ENCODE peak calls at places on chromosomes 16 and 17, in eight cellular contexts. N, T, P, K, R, A, V and D are unnamed samples.

GRCh38 chr16:85461814-85462404 is 151.2 kb upstream of the GSE1 start:
- DNase-seq in P (peak; percentile 27), T (no peak), R (no peak), A (peak; percentile 49), N (peak; percentile 88), K (no peak), V (no peak), D (no peak)

GRCh38 chr17:10716218-10716617 is 13.6 kb downstream of the TMEM220 start:
- DNase-seq in A (no peak), V (no peak), N (no peak), T (no peak), R (no peak), P (no peak), K (no peak), D (no peak)

GRCh38 chr17:29573871-29574731 is 5.6 kb downstream of the TP53I13 start:
- DNase-seq in K (no peak), V (no peak), P (no peak), N (no peak), A (no peak), R (no peak), T (peak; percentile 67), D (no peak)

GRCh38 chr17:79840204-79840988 is 1.2 kb upstream of the CBX4 start:
- DNase-seq in P (peak; percentile 58), R (no peak), T (peak; percentile 88), N (peak; percentile 67), K (no peak), A (peak; percentile 75), V (no peak), D (no peak)

GRCh38 chr17:1033503-1033902 is 36.6 kb downstream of the TIMM22 start:
- DNase-seq in R (no peak), P (no peak), V (no peak), N (no peak), T (no peak), K (no peak), A (no peak), D (no peak)

GRCh38 chr17:49695698-49696232 is 12.0 kb downstream of the SLC35B1 start:
- DNase-seq in K (no peak), T (no peak), P (no peak), N (no peak), R (no peak), A (no peak), V (no peak), D (no peak)

GRCh38 chr16:72198021-72198420 is 26.1 kb upstream of the PMFBP1 start:
- DNase-seq in K (no peak), V (no peak), P (peak; percentile 93), N (peak; percentile 79), T (no peak), A (peak; percentile 78), R (peak; percentile 67), D (no peak)

GRCh38 chr17:44972953-44973352 is 4.8 kb upstream of the C1QL1 start:
- DNase-seq in N (no peak), R (no peak), K (no peak), A (no peak), V (no peak), T (no peak), P (peak; percentile 56), D (no peak)

GRCh38 chr17:18850679-18851078 is 7.3 kb upstream of the PRPSAP2 start:
- DNase-seq in K (no peak), T (no peak), V (no peak), R (no peak), P (no peak), N (no peak), A (no peak), D (no peak)

GRCh38 chr16:87367556-87367955 is 16.0 kb downstream of the FBXO31 start:
- DNase-seq in V (no peak), P (no peak), R (no peak), K (no peak), A (no peak), N (no peak), T (no peak), D (no peak)

GRCh38 chr17:12041316-12041715 is 20.6 kb downstream of the MAP2K4 start:
- DNase-seq in K (no peak), V (no peak), R (peak; percentile 46), T (no peak), A (peak; percentile 64), P (peak; percentile 86), N (no peak), D (peak; percentile 29)

GRCh38 chr16:6132121-6132520 is 1034.5 kb upstream of the EEF2KMT start:
- DNase-seq in T (no peak), V (no peak), A (no peak), P (no peak), K (no peak), N (no peak), R (no peak), D (no peak)

GRCh38 chr16:75341934-75342811 is 90.7 kb upstream of the BCAR1 start:
- DNase-seq in R (no peak), P (peak; percentile 84), V (no peak), N (no peak), K (no peak), T (no peak), A (peak; percentile 65), D (peak; percentile 51)

GRCh38 chr16:84959045-84959576 is 52.2 kb downstream of the ZDHHC7 start:
- DNase-seq in V (no peak), T (no peak), A (no peak), K (no peak), N (no peak), R (no peak), P (no peak), D (no peak)

GRCh38 chr17:55833311-55833710 is 82.5 kb downstream of the PCTP start:
- DNase-seq in R (no peak), A (no peak), T (no peak), V (no peak), K (no peak), P (no peak), N (no peak), D (no peak)

GRCh38 chr17:76714822-76715461 is 4.2 kb upstream of the MXRA7 start:
- DNase-seq in P (peak; percentile 72), N (peak; percentile 15), R (no peak), K (peak; percentile 53), V (no peak), A (peak; percentile 75), T (peak; percentile 82), D (no peak)

GRCh38 chr17:63191610-63192009 is 225.6 kb downstream of the TANC2 start:
- DNase-seq in K (no peak), T (no peak), V (no peak), P (no peak), N (no peak), R (no peak), A (no peak), D (no peak)

GRCh38 chr16:1432388-1433262 is 1.7 kb downstream of the PERCC1 start:
- DNase-seq in R (no peak), A (no peak), N (no peak), T (no peak), K (no peak), P (no peak), V (no peak), D (no peak)

GRCh38 chr16:51003850-51004566 is 147.1 kb downstream of the SALL1 start:
- DNase-seq in T (no peak), R (no peak), P (no peak), K (no peak), V (no peak), A (no peak), N (no peak), D (no peak)

GRCh38 chr17:75238684-75239191 is 22.7 kb downstream of the GGA3 start:
- DNase-seq in P (peak; percentile 73), V (no peak), R (no peak), N (peak; percentile 28), A (peak; percentile 59), T (no peak), K (peak; percentile 42), D (peak; percentile 61)

GRCh38 chr17:57606111-57606875 is 138.8 kb downstream of the CCDC182 start:
- DNase-seq in A (no peak), K (no peak), T (no peak), V (no peak), N (peak; percentile 57), R (no peak), P (no peak), D (no peak)

GRCh38 chr16:49158029-49158642 is 123.5 kb downstream of the CBLN1 start:
- DNase-seq in K (no peak), V (no peak), R (no peak), P (peak; percentile 25), N (no peak), A (peak; percentile 6), T (no peak), D (no peak)

GRCh38 chr16:73048292-73049050 is 543 bp upstream of the ZFHX3 start:
- DNase-seq in N (peak; percentile 66), P (peak; percentile 56), V (no peak), T (peak; percentile 87), R (no peak), A (peak; percentile 41), K (no peak), D (no peak)

GRCh38 chr17:13306310-13306962 is 288.6 kb upstream of the ELAC2 start:
- DNase-seq in V (no peak), K (no peak), N (no peak), P (peak; percentile 93), A (peak; percentile 90), T (no peak), R (peak; percentile 56), D (peak; percentile 63)

GRCh38 chr17:69430488-69430887 is 16.0 kb downstream of the MAP2K6 start:
- DNase-seq in P (peak; percentile 15), V (no peak), T (no peak), K (no peak), R (no peak), N (no peak), A (peak; percentile 11), D (no peak)